ENCODE peak calls at places on chromosomes 1 and 21, in ten cellular contexts. N, S, Y, F, U, M, H, Z, E and G are unnamed samples. For H3K9me3, the result is how much of the 10 kb centered on the place peaks cover.

GRCh38 chr1:154906621-154907081 is 29.9 kb downstream of the PMVK start:
- DNase-seq in E (peak), F (peak), N (no peak), S (peak), Z (peak), Y (no peak), U (no peak), M (no peak), H (no peak), G (no peak)

GRCh38 chr1:236117710-236118109 is 24.6 kb upstream of the GPR137B start:
- DNase-seq in F (no peak), H (no peak), U (no peak), M (no peak), Z (no peak), N (no peak), Y (no peak), S (no peak), E (no peak), G (no peak)

GRCh38 chr1:117366982-117367768 is at the start of gene MAN1A2:
- DNase-seq in F (peak), Y (peak), H (peak), M (peak), U (peak), Z (peak), N (peak), E (peak), S (peak), G (peak)

GRCh38 chr1:180268556-180269044 is 38.5 kb downstream of the LHX4 start:
- DNase-seq in H (no peak), E (no peak), S (no peak), Z (no peak), U (no peak), Y (peak), N (no peak), M (no peak), F (no peak), G (no peak)

GRCh38 chr1:221865808-221866207 is 123.9 kb upstream of the DUSP10 start:
- DNase-seq in N (no peak), F (no peak), M (no peak), H (no peak), U (peak), Y (no peak), Z (no peak), S (no peak), E (no peak), G (no peak)

GRCh38 chr21:37463083-37463780 is 96.7 kb downstream of the DYRK1A start:
- DNase-seq in Y (no peak), S (no peak), U (peak), H (peak), E (peak), N (no peak), Z (peak), M (no peak), F (peak), G (no peak)

GRCh38 chr1:67405473-67406245 is 24.5 kb downstream of the SERBP1 start:
- DNase-seq in Y (no peak), H (no peak), Z (no peak), U (no peak), N (no peak), M (no peak), S (no peak), F (no peak), E (no peak), G (no peak)

GRCh38 chr1:21318714-21319159 is 28.5 kb upstream of the ECE1 start:
- DNase-seq in M (peak), U (no peak), E (no peak), F (no peak), H (no peak), Y (peak), Z (peak), S (peak), N (peak), G (peak)

GRCh38 chr1:184827600-184828368 is 73.1 kb upstream of the EDEM3 start:
- DNase-seq in S (no peak), H (no peak), Z (no peak), Y (no peak), F (no peak), U (no peak), E (no peak), N (no peak), M (no peak), G (no peak)

GRCh38 chr1:106755682-106756406 is 300.6 kb upstream of the PRMT6 start:
- DNase-seq in Y (no peak), H (no peak), N (no peak), U (no peak), Z (no peak), E (no peak), M (no peak), S (no peak), F (no peak), G (no peak)

GRCh38 chr1:63074321-63074720 is 248.0 kb upstream of the FOXD3 start:
- DNase-seq in H (no peak), U (peak), Y (no peak), F (no peak), E (no peak), S (no peak), N (no peak), M (no peak), Z (no peak), G (peak)

GRCh38 chr1:116115476-116115875 is 4.3 kb downstream of the MAB21L3 start:
- DNase-seq in E (no peak), S (no peak), F (peak), M (no peak), H (no peak), Y (no peak), U (no peak), Z (no peak), N (no peak), G (no peak)

GRCh38 chr1:26994020-26994745 is 691 bp downstream of the TRNP1 start:
- DNase-seq in S (no peak), N (no peak), M (no peak), Z (no peak), U (peak), F (no peak), Y (no peak), H (peak), E (no peak), G (no peak)

GRCh38 chr1:233938476-233938875 is 34.0 kb downstream of the SLC35F3 start:
- DNase-seq in Y (no peak), S (no peak), U (no peak), M (no peak), E (no peak), H (no peak), N (no peak), F (no peak), Z (no peak), G (no peak)

GRCh38 chr1:61285371-61285885 is 203.1 kb downstream of the NFIA start:
- DNase-seq in N (no peak), F (no peak), E (no peak), Z (no peak), U (no peak), M (no peak), Y (no peak), H (no peak), S (no peak), G (no peak)

GRCh38 chr1:210143465-210144062 is 89.0 kb upstream of the SERTAD4 start:
- DNase-seq in F (peak), E (peak), Y (peak), H (peak), N (peak), S (peak), U (peak), Z (peak), M (peak), G (peak)

GRCh38 chr1:181485276-181486097 is 2.2 kb downstream of the CACNA1E start:
- DNase-seq in F (no peak), U (peak), M (no peak), N (no peak), Z (no peak), Y (no peak), S (no peak), E (no peak), H (peak), G (no peak)

GRCh38 chr1:70667771-70668170 is 256.7 kb downstream of the CTH start:
- DNase-seq in U (no peak), Z (no peak), M (no peak), E (no peak), F (no peak), N (no peak), H (no peak), S (no peak), Y (no peak), G (no peak)

GRCh38 chr1:33273402-33273801 is 17.1 kb downstream of the ZNF362 start:
- DNase-seq in Y (peak), S (no peak), M (no peak), U (no peak), N (no peak), Z (no peak), F (no peak), H (no peak), E (no peak), G (no peak)

GRCh38 chr1:65728504-65728903 is 64.2 kb upstream of the PDE4B start:
- DNase-seq in Y (no peak), S (no peak), N (no peak), F (no peak), E (no peak), U (no peak), M (no peak), Z (no peak), H (peak), G (no peak)

GRCh38 chr1:173103006-173103405 is 52.3 kb upstream of the TNFSF18 start:
- DNase-seq in M (no peak), Z (no peak), H (no peak), E (no peak), Y (no peak), U (no peak), S (no peak), N (no peak), F (no peak), G (no peak)

GRCh38 chr1:26164036-26164927 is 4.5 kb downstream of the C1orf232 start:
- DNase-seq in S (no peak), E (no peak), F (peak), M (peak), Y (no peak), N (no peak), U (peak), H (peak), Z (peak), G (peak)

GRCh38 chr1:77313491-77313890 is 31.7 kb downstream of the AK5 start:
- DNase-seq in E (peak), S (no peak), Y (no peak), U (peak), M (no peak), N (no peak), H (peak), F (peak), Z (peak), G (no peak)

GRCh38 chr1:39214998-39215873 is 10.7 kb downstream of the MACF1 start:
- DNase-seq in H (peak), E (peak), S (no peak), Z (no peak), U (no peak), N (no peak), Y (no peak), M (no peak), F (no peak), G (peak)

GRCh38 chr1:235076504-235077162 is 52.0 kb downstream of the TOMM20 start:
- DNase-seq in H (no peak), M (no peak), S (no peak), N (no peak), F (no peak), E (no peak), Z (no peak), Y (no peak), U (no peak), G (no peak)

GRCh38 chr1:63886348-63886747 is 112.5 kb downstream of the ROR1 start:
- DNase-seq in F (no peak), U (no peak), N (no peak), Y (no peak), E (no peak), Z (no peak), M (no peak), S (no peak), H (no peak), G (no peak)

GRCh38 chr21:41280115-41280919 is 36.3 kb upstream of the FAM3B start:
- DNase-seq in S (no peak), E (no peak), Y (no peak), U (no peak), Z (no peak), H (no peak), M (no peak), N (peak), F (no peak), G (no peak)

GRCh38 chr1:197356723-197357533 is 88.9 kb downstream of the CRB1 start:
- DNase-seq in U (peak), M (peak), E (peak), F (peak), H (peak), S (no peak), Y (no peak), Z (no peak), N (no peak), G (no peak)

GRCh38 chr21:44815852-44816628 is 1.8 kb downstream of the SUMO3 start:
- DNase-seq in U (peak), N (no peak), S (peak), Z (no peak), H (no peak), E (peak), F (no peak), M (peak), Y (no peak), G (no peak)

DNA sequence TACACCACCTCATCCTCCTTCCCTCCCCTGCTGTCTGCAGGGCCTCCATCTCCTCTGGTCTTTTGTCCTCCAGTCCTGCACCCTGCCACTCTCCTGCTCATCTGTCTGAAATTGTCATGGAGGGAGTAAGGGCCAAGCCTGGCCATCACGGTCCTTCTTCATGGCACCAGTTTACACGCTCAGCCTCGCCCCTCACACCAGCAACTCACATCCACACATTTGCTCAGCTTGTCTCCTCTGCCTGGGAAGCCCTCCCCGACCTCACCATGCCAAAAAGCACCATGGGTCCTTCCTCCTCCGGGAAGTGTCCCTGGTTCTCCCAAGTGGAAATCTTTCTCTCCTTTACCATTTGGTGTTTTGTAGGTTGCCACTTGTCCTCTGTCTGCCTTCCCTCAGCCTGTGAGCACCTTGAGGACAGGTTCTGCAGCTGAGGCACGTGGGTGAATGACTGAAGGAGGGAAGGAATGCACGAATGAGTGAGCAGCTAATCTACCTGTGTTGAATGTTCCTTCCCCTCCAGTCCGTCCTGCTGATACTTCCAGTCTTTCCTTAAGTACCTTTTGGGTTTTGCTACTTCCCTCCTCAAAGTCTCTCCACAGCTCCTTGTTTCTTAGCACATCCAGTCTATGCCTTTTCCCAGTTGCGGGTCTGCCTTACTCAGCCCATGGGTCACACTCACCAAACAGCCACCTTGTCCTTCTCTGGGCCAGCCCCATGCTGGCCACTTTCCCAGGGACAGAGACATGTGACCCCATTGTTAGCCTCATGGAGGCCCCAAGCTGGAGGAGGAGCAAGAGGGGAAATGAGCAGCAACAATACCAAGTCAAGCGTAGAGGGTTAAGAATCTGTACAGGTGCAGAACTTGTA is 2.3 kb upstream of the SLC2A1 start:
- DNase-seq in F (no peak), H (no peak), N (no peak), E (peak), Y (no peak), U (no peak), S (no peak), M (no peak), Z (no peak), G (no peak)
- H3K4me3 ChIP-seq in F (no peak), H (no peak), N (no peak), E (peak), Y (no peak), U (no peak), S (no peak), M (no peak), Z (no peak), G (no peak)

GRCh38 chr1:4495809-4496208 is 158.6 kb upstream of the AJAP1 start:
- DNase-seq in H (no peak), Y (no peak), Z (no peak), S (peak), E (no peak), N (no peak), M (no peak), F (no peak), U (no peak), G (no peak)
- H3K9me3 ChIP-seq in H (under half), Y (under half), Z (under half), S (under half), E (under half), N (under half), M (under half), F (under half), U (under half), G (under half)

DNA sequence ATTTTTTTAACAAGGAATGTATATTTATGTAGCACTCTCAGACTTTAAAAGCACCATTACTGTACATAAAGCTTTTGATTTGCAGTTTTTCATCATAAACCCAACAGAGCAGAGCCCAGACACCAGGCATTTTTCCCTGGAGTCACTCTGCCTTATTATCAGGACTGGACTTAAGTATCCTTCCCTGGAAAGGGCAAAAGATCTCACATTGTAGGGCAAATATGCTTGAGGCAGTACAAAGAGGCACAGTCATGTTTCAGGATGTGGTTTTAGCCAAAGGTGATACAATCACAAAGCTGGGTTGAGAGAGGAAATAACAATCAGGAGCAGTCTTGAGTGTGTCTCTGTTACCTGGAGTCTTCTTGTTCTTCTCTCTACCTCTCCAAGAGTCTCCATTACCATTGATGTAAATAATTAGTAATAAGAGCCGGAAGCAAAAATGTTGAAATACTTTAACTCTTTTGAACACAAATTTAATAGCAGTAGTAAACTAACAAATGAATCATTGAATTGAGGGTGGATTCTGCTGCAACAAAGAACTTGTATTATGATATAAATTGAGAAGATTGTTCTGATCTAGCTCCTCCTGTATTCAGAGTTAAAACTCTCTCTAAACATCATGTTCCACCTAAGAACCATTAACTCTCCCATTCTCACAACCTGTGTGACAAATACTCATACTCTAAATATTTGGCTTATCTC is 160.5 kb downstream of the LTN1 start:
- DNase-seq in Y (no peak), Z (no peak), S (no peak), H (no peak), F (no peak), M (no peak), E (peak), U (no peak), N (no peak), G (no peak)
- TF ChIP-seq EP300 in Y (no peak), Z (no peak), S (no peak), H (no peak), F (no peak), M (no peak), E (no peak), U (no peak), N (peak), G (no peak)

GRCh38 chr1:161069731-161070270 is at the start of gene ARHGAP30:
- DNase-seq in Z (peak), S (peak), H (no peak), M (no peak), E (no peak), Y (no peak), U (no peak), F (no peak), N (peak), G (peak)
- H3K4me3 ChIP-seq in Z (peak), S (peak), H (no peak), M (no peak), E (no peak), Y (peak), U (no peak), F (no peak), N (peak), G (peak)